ENCODE peak calls at places on chromosomes 3 and 15, in four cellular contexts. I, T, M and A are unnamed samples.

GRCh38 chr15:100873029-100873677 is 6.5 kb upstream of the ALDH1A3 start:
- DNase-seq in M (peak), T (peak), I (peak), A (peak)

GRCh38 chr3:7734456-7734855 is 767.2 kb upstream of the LMCD1 start:
- DNase-seq in M (no peak), I (no peak), T (peak), A (no peak)

GRCh38 chr3:39226106-39226741 is 33.8 kb upstream of the XIRP1 start:
- DNase-seq in I (no peak), M (no peak), T (no peak), A (no peak)

GRCh38 chr3:129654126-129654525 is 47.6 kb upstream of the PLXND1 start:
- DNase-seq in M (no peak), I (no peak), T (no peak), A (peak)

GRCh38 chr15:74817370-74817737 is 4.7 kb downstream of the LMAN1L start:
- DNase-seq in I (no peak), T (peak), M (no peak), A (peak)

GRCh38 chr3:81723732-81724313 is 37.6 kb downstream of the GBE1 start:
- DNase-seq in M (no peak), I (no peak), T (peak), A (peak)

GRCh38 chr15:92808611-92809063 is 91.5 kb upstream of the CHD2 start:
- DNase-seq in T (no peak), M (no peak), I (peak), A (peak)

GRCh38 chr15:41971893-41972340 is 440 bp downstream of the EHD4 start:
- DNase-seq in I (peak), M (no peak), T (peak), A (no peak)

GRCh38 chr3:52532838-52533622 is 627 bp downstream of the NT5DC2 start:
- DNase-seq in I (peak), T (no peak), M (no peak), A (no peak)

GRCh38 chr3:99933971-99934750 is 116.5 kb downstream of the CMSS1 start:
- DNase-seq in I (no peak), T (peak), M (no peak), A (no peak)

GRCh38 chr15:85047271-85047948 is 65.8 kb downstream of the PDE8A start:
- DNase-seq in T (peak), I (peak), M (no peak), A (peak)

GRCh38 chr3:50237133-50237651 is 1.2 kb downstream of the GNAI2 start:
- DNase-seq in T (peak), M (no peak), I (peak), A (no peak)

GRCh38 chr3:39290255-39290654 is 10.4 kb upstream of the CX3CR1 start:
- DNase-seq in I (no peak), T (peak), M (no peak), A (no peak)

GRCh38 chr3:105906834-105907233 is 38.0 kb upstream of the CBLB start:
- DNase-seq in M (no peak), T (peak), I (no peak), A (peak)

GRCh38 chr3:70108072-70108471 is 108.5 kb downstream of the SAMMSON start:
- DNase-seq in M (no peak), T (no peak), I (peak), A (peak)

GRCh38 chr3:107430214-107431047 is 53.2 kb downstream of the CCDC54 start:
- DNase-seq in M (no peak), I (no peak), T (no peak), A (peak)
- TF ChIP-seq FOS in M (no peak), I (no peak), T (no peak), A (no peak)

DNA sequence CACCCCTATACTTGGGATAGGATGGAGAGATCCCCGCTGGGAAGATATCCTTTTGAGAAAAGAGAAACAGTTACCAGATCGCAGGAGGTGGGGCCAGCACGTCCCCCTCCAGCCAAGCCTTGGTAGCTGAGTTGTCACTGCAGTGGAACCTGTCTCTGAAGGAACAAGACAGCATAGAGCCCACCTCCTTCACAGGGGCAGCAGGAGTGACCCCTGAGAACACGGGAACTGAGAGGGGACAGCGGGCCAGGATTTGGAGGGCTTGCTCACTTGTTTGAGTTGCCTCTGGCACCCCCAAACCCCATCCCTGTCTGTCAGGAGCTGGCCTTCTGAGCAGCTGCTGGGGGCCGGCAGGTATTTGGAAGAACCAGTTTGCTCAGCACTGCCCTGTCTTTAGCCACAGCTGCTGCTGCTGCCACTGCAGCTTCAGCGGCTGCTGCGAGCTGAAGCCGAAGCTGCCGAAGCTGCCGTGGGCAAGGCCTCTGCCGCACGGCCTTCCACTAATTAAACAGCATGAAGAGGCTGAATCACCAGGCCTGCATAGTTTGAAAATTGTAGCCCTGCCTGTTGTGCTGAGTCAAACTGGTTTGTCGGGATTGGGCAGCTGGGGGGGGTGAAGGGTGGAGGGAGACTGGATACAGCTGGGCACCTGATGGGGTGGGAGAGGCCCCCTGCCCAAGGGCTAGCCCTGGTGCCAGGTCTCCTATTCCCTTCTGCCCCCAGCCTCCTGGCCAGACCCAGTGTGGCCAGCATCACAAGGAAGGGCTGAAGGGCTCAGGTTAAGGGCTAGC is 4.0 kb downstream of the EPHB3 start:
- DNase-seq in I (no peak), M (no peak), T (no peak), A (peak)
- TF ChIP-seq FOS in I (no peak), M (no peak), T (no peak), A (peak)

GRCh38 chr3:125644036-125645025 is 49.0 kb upstream of the OSBPL11 start:
- DNase-seq in M (no peak), T (no peak), I (no peak), A (peak)
- TF ChIP-seq FOS in M (no peak), T (no peak), I (no peak), A (no peak)

GRCh38 chr15:39658740-39659139 is 77.9 kb downstream of the THBS1 start:
- DNase-seq in M (no peak), T (no peak), I (no peak), A (no peak)

GRCh38 chr15:39654308-39654707 is 73.4 kb downstream of the THBS1 start:
- DNase-seq in I (no peak), M (no peak), T (no peak), A (no peak)

GRCh38 chr15:39661776-39662175 is 80.9 kb downstream of the THBS1 start:
- DNase-seq in T (no peak), I (no peak), M (no peak), A (peak)

GRCh38 chr15:39657714-39658113 is 76.8 kb downstream of the THBS1 start:
- DNase-seq in M (no peak), T (peak), I (no peak), A (peak)

DNA sequence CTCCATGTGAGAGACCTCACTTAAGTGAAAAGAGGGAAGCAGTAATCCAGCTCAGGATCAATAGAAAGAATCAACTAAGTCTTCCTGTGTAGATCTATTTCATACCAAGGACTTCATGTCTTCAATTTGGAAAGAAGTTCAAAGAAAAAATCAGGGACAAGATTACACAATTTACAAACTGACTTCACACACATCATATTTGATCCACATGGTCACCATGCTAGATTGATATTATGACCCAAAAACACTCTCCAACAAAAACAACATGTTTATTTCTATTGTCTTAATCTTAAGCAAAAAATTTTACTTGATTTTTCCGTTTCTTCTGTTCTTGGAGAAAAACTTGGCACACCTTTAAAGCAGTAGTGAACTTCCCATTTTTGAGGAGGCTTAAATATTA is 76.3 kb downstream of the THBS1 start:
- DNase-seq in T (peak), I (no peak), M (no peak), A (no peak)
- TF ChIP-seq FOS in T (no peak), I (no peak), M (no peak), A (no peak)

GRCh38 chr3:183626877-183627594 is 8.4 kb upstream of the KLHL24 start:
- DNase-seq in M (no peak), T (no peak), I (no peak), A (no peak)
- TF ChIP-seq FOS in M (no peak), T (no peak), I (no peak), A (no peak)

GRCh38 chr3:9028134-9028533 is 64.9 kb upstream of the RAD18 start:
- DNase-seq in I (no peak), T (peak), M (no peak), A (peak)
- TF ChIP-seq FOS in I (no peak), T (no peak), M (no peak), A (no peak)

GRCh38 chr3:148606979-148607378 is 90.7 kb upstream of the AGTR1 start:
- DNase-seq in I (no peak), M (no peak), T (no peak), A (peak)
- TF ChIP-seq FOS in I (no peak), M (no peak), T (no peak), A (no peak)

GRCh38 chr3:140529558-140529957 is 148.3 kb upstream of the TRIM42 start:
- DNase-seq in T (no peak), M (no peak), I (no peak), A (no peak)

GRCh38 chr3:140532793-140533330 is 145.0 kb upstream of the TRIM42 start:
- DNase-seq in T (no peak), M (no peak), I (no peak), A (no peak)

GRCh38 chr3:140527156-140527555 is 150.7 kb upstream of the TRIM42 start:
- DNase-seq in M (no peak), T (no peak), I (no peak), A (no peak)

GRCh38 chr3:140529096-140529495 is 148.8 kb upstream of the TRIM42 start:
- DNase-seq in M (no peak), I (no peak), T (no peak), A (peak)

GRCh38 chr3:140530603-140531002 is 147.3 kb upstream of the TRIM42 start:
- DNase-seq in I (no peak), T (no peak), M (no peak), A (no peak)
- TF ChIP-seq FOS in I (no peak), T (no peak), M (no peak), A (no peak)